ENCODE peak calls at places on chromosome 6, in five cellular contexts. L is body of pancreas; K is cardiac muscle cell; D is CD8-positive, alpha-beta T cell; B is GM23338. P is an unnamed sample.

GRCh38 chr6:14984454-14984853 is 261.4 kb upstream of the JARID2 start:
- DNase-seq in L (peak), K (peak), D (no peak), B (no peak), P (no peak)

GRCh38 chr6:134630468-134631180 is 312.7 kb upstream of the SGK1 start:
- DNase-seq in L (no peak), K (no peak), D (no peak), B (no peak), P (no peak)

GRCh38 chr6:139112146-139112545 is 22.7 kb upstream of the HECA start:
- DNase-seq in L (no peak), K (no peak), D (no peak), B (no peak), P (no peak)

GRCh38 chr6:55825402-55826051 is 49.9 kb downstream of the BMP5 start:
- DNase-seq in L (no peak), K (peak), D (no peak), B (no peak), P (peak)

GRCh38 chr6:135193221-135193620 is 12.1 kb downstream of the MYB start:
- DNase-seq in L (no peak), K (no peak), D (no peak), B (no peak), P (no peak)

GRCh38 chr6:169427856-169428255 is 174.2 kb upstream of the THBS2 start:
- DNase-seq in L (no peak), K (no peak), D (no peak), B (peak), P (peak)

GRCh38 chr6:169793408-169793807 is 42.0 kb downstream of the ERMARD start:
- DNase-seq in L (no peak), K (no peak), D (no peak), B (no peak), P (no peak)

GRCh38 chr6:40722081-40722480 is 134.9 kb upstream of the LRFN2 start:
- DNase-seq in L (no peak), K (peak), D (no peak), B (no peak), P (no peak)

GRCh38 chr6:145561095-145561820 is 174.1 kb downstream of the EPM2A start:
- DNase-seq in L (no peak), K (no peak), D (no peak), B (no peak), P (no peak)

GRCh38 chr6:157585274-157586087 is 204.5 kb downstream of the ZDHHC14 start:
- DNase-seq in L (no peak), K (no peak), D (no peak), B (no peak), P (no peak)

GRCh38 chr6:34531580-34532201 is 24.4 kb downstream of the SPDEF start:
- DNase-seq in L (no peak), K (peak), D (no peak), B (peak), P (peak)

GRCh38 chr6:119349341-119350201 is at the start of gene MAN1A1:
- DNase-seq in L (peak), K (peak), D (peak), B (peak), P (peak)

GRCh38 chr6:25717856-25718740 is 36.4 kb upstream of the SLC17A4 start:
- DNase-seq in L (no peak), K (peak), D (no peak), B (peak), P (no peak)

GRCh38 chr6:135052939-135053338 is 1.7 kb downstream of the HBS1L start:
- DNase-seq in L (no peak), K (no peak), D (no peak), B (no peak), P (no peak)

GRCh38 chr6:71040043-71040442 is 83.2 kb upstream of the B3GAT2 start:
- DNase-seq in L (no peak), K (no peak), D (no peak), B (no peak), P (no peak)

GRCh38 chr6:158698876-158699440 is 49.1 kb downstream of the SYTL3 start:
- DNase-seq in L (no peak), K (no peak), D (no peak), B (no peak), P (no peak)

GRCh38 chr6:13526718-13527668 is 39.6 kb upstream of the GFOD1 start:
- DNase-seq in L (no peak), K (no peak), D (no peak), B (no peak), P (no peak)

GRCh38 chr6:166558156-166559025 is 28.1 kb downstream of the RAMACL start:
- DNase-seq in L (no peak), K (no peak), D (no peak), B (no peak), P (no peak)

GRCh38 chr6:12957321-12958051 is 240.9 kb downstream of the PHACTR1 start:
- DNase-seq in L (peak), K (peak), D (no peak), B (peak), P (peak)

GRCh38 chr6:305371-306206 is 13.3 kb downstream of the DUSP22 start:
- DNase-seq in L (no peak), K (peak), D (no peak), B (no peak), P (no peak)

GRCh38 chr6:87277123-87277522 is 45.3 kb upstream of the SMIM8 start:
- DNase-seq in L (no peak), K (peak), D (no peak), B (no peak), P (no peak)

GRCh38 chr6:148343028-148343374 is 363 bp downstream of the SASH1 start:
- DNase-seq in L (peak), K (no peak), D (no peak), B (peak), P (no peak)

GRCh38 chr6:9979996-9980395 is 434.9 kb downstream of the TFAP2A start:
- DNase-seq in L (no peak), K (no peak), D (no peak), B (no peak), P (no peak)

GRCh38 chr6:108961985-108962384 is 113.8 kb downstream of the ARMC2 start:
- DNase-seq in L (no peak), K (no peak), D (no peak), B (no peak), P (peak)

GRCh38 chr6:89836637-89837222 is 7.0 kb downstream of the CASP8AP2 start:
- DNase-seq in L (no peak), K (no peak), D (no peak), B (no peak), P (no peak)

GRCh38 chr6:37454420-37455125 is 21.6 kb downstream of the CMTR1 start:
- DNase-seq in L (no peak), K (no peak), D (no peak), B (no peak), P (no peak)

DNA sequence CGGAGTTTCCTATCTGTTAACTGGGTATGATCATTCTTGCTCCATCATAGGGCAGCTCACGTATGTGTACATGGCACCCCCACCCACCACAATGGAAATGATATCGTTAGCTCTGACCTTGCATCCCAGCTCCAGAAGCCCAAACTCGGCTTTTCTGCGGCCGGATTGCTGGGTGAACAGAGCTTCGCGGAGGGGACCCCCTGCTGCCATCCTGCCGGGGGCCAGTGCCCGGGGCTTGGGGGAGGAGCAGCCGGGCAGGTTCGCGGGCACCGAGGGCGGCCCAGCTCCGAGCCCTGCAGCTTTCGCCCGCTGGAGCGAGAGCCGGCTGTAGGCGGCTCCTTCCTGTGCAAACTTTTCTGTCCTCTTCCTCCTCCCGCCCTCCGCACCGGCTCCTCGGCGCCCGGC is 24.9 kb upstream of the FUCA2 start:
- DNase-seq in L (peak), K (no peak), D (no peak), B (peak), P (no peak)
- H3K4me3 ChIP-seq in L (peak), K (peak), D (peak), B (peak), P (peak)

DNA sequence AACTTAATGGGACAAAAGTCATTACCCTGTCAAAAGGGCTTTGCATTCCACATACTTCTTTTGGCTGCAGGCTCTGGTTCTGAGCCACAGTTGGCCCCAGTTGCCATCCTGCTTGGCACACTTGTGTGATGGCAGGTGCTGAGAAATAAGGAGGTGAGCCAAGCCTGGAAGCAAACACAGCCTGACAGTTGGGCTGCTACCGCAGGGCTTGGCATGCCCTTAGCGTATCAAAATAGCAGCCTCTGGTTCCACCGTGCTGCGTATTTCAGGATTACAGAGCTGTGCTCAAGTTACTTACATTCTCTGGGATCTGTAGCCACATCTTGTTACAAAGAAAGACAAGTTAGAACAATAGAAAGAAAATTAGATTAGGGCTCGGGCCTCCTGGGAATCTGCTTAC is 11.1 kb downstream of the MTHFD1L start:
- DNase-seq in L (peak), K (no peak), D (no peak), B (peak), P (no peak)
- TF ChIP-seq CTCF in L (peak), K (no peak), D (no peak), B (no peak), P (no peak)

GRCh38 chr6:143299253-143300166 is 151.0 kb downstream of the ADAT2 start:
- DNase-seq in L (no peak), K (no peak), D (no peak), B (peak), P (no peak)

GRCh38 chr6:143295904-143296303 is 154.6 kb downstream of the ADAT2 start:
- DNase-seq in L (no peak), K (no peak), D (no peak), B (no peak), P (no peak)

DNA sequence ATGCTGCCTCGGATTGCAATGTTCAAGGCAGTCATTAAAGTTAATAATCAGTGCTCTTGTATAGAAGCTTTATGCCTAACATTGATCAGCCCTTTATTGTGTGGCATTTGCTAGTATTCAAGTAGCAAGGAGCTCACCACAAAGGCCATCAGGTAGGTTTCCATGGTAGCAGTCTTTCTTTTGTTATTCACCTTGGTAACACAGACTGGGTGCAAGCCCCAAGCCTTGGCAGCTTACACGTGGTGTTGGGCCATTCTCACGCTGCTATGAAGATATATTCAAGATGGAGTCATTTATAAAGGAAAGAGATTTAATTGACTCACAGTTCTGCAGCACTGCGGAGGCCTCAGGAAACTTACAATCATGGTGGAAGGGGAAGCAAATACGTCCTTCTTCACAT is 149.3 kb downstream of the ADAT2 start:
- DNase-seq in L (no peak), K (no peak), D (no peak), B (peak), P (no peak)
- H3K27ac ChIP-seq in L (no peak), K (no peak), D (no peak), B (no peak), P (no peak)

GRCh38 chr6:50823130-50823920 is 4.7 kb downstream of the TFAP2B start:
- DNase-seq in L (no peak), K (no peak), D (no peak), B (no peak), P (no peak)

GRCh38 chr6:50820590-50821234 is 2.0 kb downstream of the TFAP2B start:
- DNase-seq in L (no peak), K (no peak), D (no peak), B (no peak), P (no peak)

GRCh38 chr6:50819906-50820589 is 1.4 kb downstream of the TFAP2B start:
- DNase-seq in L (no peak), K (no peak), D (no peak), B (peak), P (no peak)

GRCh38 chr6:50822078-50822476 is 3.4 kb downstream of the TFAP2B start:
- DNase-seq in L (no peak), K (no peak), D (no peak), B (no peak), P (no peak)

GRCh38 chr6:50821431-50822077 is 2.9 kb downstream of the TFAP2B start:
- DNase-seq in L (no peak), K (no peak), D (no peak), B (no peak), P (no peak)
- H3K4me3 ChIP-seq in L (no peak), K (no peak), D (no peak), B (peak), P (no peak)

DNA sequence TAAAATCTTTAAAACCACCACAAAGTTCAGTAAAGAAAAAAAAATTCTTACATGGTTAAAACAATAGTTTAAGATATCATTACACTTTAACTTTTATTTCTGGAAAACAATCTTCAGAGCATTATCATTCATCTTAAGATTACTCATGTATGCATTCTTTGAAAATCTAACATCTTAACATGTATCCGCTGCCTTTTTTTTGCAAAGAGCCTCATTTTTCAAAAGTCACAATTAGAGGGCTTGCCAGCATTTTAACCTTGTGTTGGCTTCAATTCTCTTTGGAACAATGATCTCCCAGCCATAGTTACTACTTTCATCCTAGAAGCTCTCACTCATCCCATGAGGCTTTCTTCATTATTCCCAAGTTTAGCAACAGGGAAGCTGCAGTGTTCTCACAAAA is 330.7 kb downstream of the BCKDHB start:
- DNase-seq in L (no peak), K (no peak), D (no peak), B (no peak), P (no peak)
- TF ChIP-seq CTCF in L (no peak), K (no peak), D (no peak), B (no peak), P (no peak)

GRCh38 chr6:5025911-5026819 is 22.3 kb upstream of the RPP40 start:
- DNase-seq in L (peak), K (peak), D (no peak), B (peak), P (no peak)
- H3K27ac ChIP-seq in L (peak), K (peak), D (no peak), B (peak), P (peak)